ENCODE peak calls at places on chromosomes 3 and 15, in eight cellular contexts. K is sciatic nerve, A is BJ, Q is ELR, X is A549, I is substantia nigra, L is LoVo, N is T-helper 9 cell. W is an unnamed sample.

GRCh38 chr15:67080118-67080899 is 14.9 kb downstream of the SMAD3 start:
- DNase-seq in K (no peak), A (peak; percentile 81), Q (peak; percentile 63), X (no peak), I (no peak), L (no peak), N (no peak), W (no peak)

GRCh38 chr15:66066439-66066838 is 187.1 kb downstream of the MEGF11 start:
- DNase-seq in K (peak; percentile 22), A (no peak), Q (no peak), X (no peak), I (no peak), L (no peak), N (no peak), W (no peak)

GRCh38 chr3:141367038-141367730 is 1.1 kb upstream of the ZBTB38 start:
- DNase-seq in K (no peak), A (peak; percentile 99), Q (peak; percentile 100), X (peak; percentile 85), I (no peak), L (peak; percentile 62), N (no peak), W (no peak)

GRCh38 chr3:105119801-105120340 is 246.8 kb upstream of the ALCAM start:
- DNase-seq in K (no peak), A (no peak), Q (peak; percentile 73), X (no peak), I (no peak), L (no peak), N (no peak), W (no peak)

GRCh38 chr15:35693286-35693685 is 147.3 kb upstream of the DPH6 start:
- DNase-seq in K (no peak), A (no peak), Q (no peak), X (no peak), I (no peak), L (no peak), N (no peak), W (no peak)

GRCh38 chr3:56980798-56981390 is 79.6 kb upstream of the SPATA12 start:
- DNase-seq in K (no peak), A (peak; percentile 90), Q (peak; percentile 96), X (peak; percentile 72), I (no peak), L (peak; percentile 25), N (no peak), W (peak; percentile 73)

GRCh38 chr3:194671511-194671899 is 486 bp downstream of the LSG1 start:
- DNase-seq in K (no peak), A (no peak), Q (peak; percentile 68), X (peak; percentile 42), I (no peak), L (peak; percentile 54), N (no peak), W (peak; percentile 39)

GRCh38 chr3:69201658-69202057 is 79.3 kb upstream of the LMOD3 start:
- DNase-seq in K (no peak), A (no peak), Q (no peak), X (no peak), I (no peak), L (no peak), N (no peak), W (no peak)

GRCh38 chr3:25448750-25449684 is 21.0 kb downstream of the RARB start:
- DNase-seq in K (peak; percentile 91), A (no peak), Q (peak; percentile 22), X (peak; percentile 60), I (peak; percentile 8), L (peak; percentile 32), N (no peak), W (no peak)

GRCh38 chr3:160598865-160599264 is 33.5 kb upstream of the KPNA4 start:
- DNase-seq in K (no peak), A (no peak), Q (no peak), X (no peak), I (no peak), L (no peak), N (no peak), W (no peak)

GRCh38 chr3:55402886-55403605 is 84.1 kb downstream of the WNT5A start:
- DNase-seq in K (no peak), A (no peak), Q (peak; percentile 35), X (peak; percentile 17), I (no peak), L (no peak), N (no peak), W (no peak)

GRCh38 chr3:42670670-42671069 is 14.7 kb upstream of the KLHL40 start:
- DNase-seq in K (no peak), A (no peak), Q (no peak), X (no peak), I (no peak), L (no peak), N (no peak), W (peak; percentile 21)

GRCh38 chr15:66323312-66323928 is 30.1 kb downstream of the DIS3L start:
- DNase-seq in K (no peak), A (no peak), Q (no peak), X (no peak), I (no peak), L (no peak), N (no peak), W (no peak)

GRCh38 chr3:184765730-184766074 is 46.3 kb upstream of the VPS8 start:
- DNase-seq in K (no peak), A (no peak), Q (no peak), X (no peak), I (no peak), L (peak; percentile 73), N (no peak), W (no peak)

GRCh38 chr3:113606539-113607218 is 74.3 kb downstream of the SIDT1 start:
- DNase-seq in K (no peak), A (no peak), Q (no peak), X (no peak), I (no peak), L (no peak), N (no peak), W (no peak)

GRCh38 chr3:69385723-69386483 is at the start of gene FRMD4B:
- DNase-seq in K (peak; percentile 86), A (no peak), Q (peak; percentile 21), X (peak; percentile 21), I (peak; percentile 82), L (peak; percentile 2), N (no peak), W (peak; percentile 59)

GRCh38 chr3:117955196-117955595 is 1079.5 kb downstream of the IGSF11 start:
- DNase-seq in K (no peak), A (peak; percentile 1), Q (no peak), X (no peak), I (no peak), L (no peak), N (no peak), W (no peak)

GRCh38 chr15:78685157-78685830 is 44.3 kb upstream of the CHRNB4 start:
- DNase-seq in K (peak; percentile 41), A (no peak), Q (no peak), X (no peak), I (no peak), L (no peak), N (no peak), W (no peak)

GRCh38 chr3:61650276-61650675 is 88.9 kb downstream of the PTPRG start:
- DNase-seq in K (peak; percentile 84), A (peak; percentile 90), Q (peak; percentile 70), X (no peak), I (no peak), L (peak; percentile 68), N (no peak), W (no peak)

GRCh38 chr3:14222900-14223594 is 44.4 kb downstream of the LSM3 start:
- DNase-seq in K (no peak), A (no peak), Q (no peak), X (no peak), I (no peak), L (no peak), N (no peak), W (no peak)

GRCh38 chr15:64092075-64092820 is 1.4 kb downstream of the CIAO2A start:
- DNase-seq in K (no peak), A (no peak), Q (peak; percentile 31), X (peak; percentile 44), I (no peak), L (no peak), N (no peak), W (no peak)

GRCh38 chr3:49554639-49555265 is 475 bp downstream of the BSN start:
- DNase-seq in K (peak; percentile 75), A (no peak), Q (no peak), X (no peak), I (no peak), L (no peak), N (peak; percentile 51), W (peak; percentile 85)

GRCh38 chr3:37590328-37591079 is 271.2 kb upstream of the CTDSPL start:
- DNase-seq in K (no peak), A (no peak), Q (no peak), X (no peak), I (no peak), L (peak; percentile 38), N (no peak), W (no peak)

GRCh38 chr15:94524565-94524964 is 293.2 kb downstream of the MCTP2 start:
- DNase-seq in K (no peak), A (no peak), Q (no peak), X (no peak), I (no peak), L (peak; percentile 79), N (no peak), W (peak; percentile 10)

GRCh38 chr15:42057744-42058646 is 36.4 kb downstream of the PLA2G4D start:
- DNase-seq in K (no peak), A (no peak), Q (no peak), X (no peak), I (no peak), L (peak; percentile 51), N (no peak), W (no peak)

GRCh38 chr3:58670506-58671125 is 4.0 kb upstream of the FAM3D start:
- DNase-seq in K (no peak), A (no peak), Q (no peak), X (no peak), I (no peak), L (no peak), N (no peak), W (no peak)

GRCh38 chr3:98750520-98750919 is 12.6 kb upstream of the ST3GAL6 start:
- DNase-seq in K (no peak), A (no peak), Q (peak; percentile 15), X (peak; percentile 14), I (no peak), L (no peak), N (no peak), W (no peak)

GRCh38 chr3:128473737-128474136 is 7.0 kb upstream of the DNAJB8 start:
- DNase-seq in K (no peak), A (no peak), Q (no peak), X (no peak), I (no peak), L (no peak), N (no peak), W (no peak)

GRCh38 chr15:22918056-22918455 is 62.1 kb downstream of the CYFIP1 start:
- DNase-seq in K (no peak), A (no peak), Q (peak; percentile 75), X (peak; percentile 37), I (no peak), L (no peak), N (no peak), W (no peak)

GRCh38 chr3:169628567-169628966 is 34.9 kb downstream of the MECOM start:
- DNase-seq in K (no peak), A (no peak), Q (no peak), X (no peak), I (no peak), L (no peak), N (no peak), W (no peak)

GRCh38 chr3:69442771-69443197 is 56.9 kb upstream of the FRMD4B start:
- DNase-seq in K (no peak), A (no peak), Q (no peak), X (no peak), I (no peak), L (no peak), N (no peak), W (no peak)

GRCh38 chr15:58454950-58455401 is 23.2 kb downstream of the LIPC start:
- DNase-seq in K (no peak), A (no peak), Q (no peak), X (no peak), I (no peak), L (no peak), N (no peak), W (no peak)

GRCh38 chr15:42184736-42185135 is 23.4 kb downstream of the VPS39 start:
- DNase-seq in K (no peak), A (no peak), Q (no peak), X (no peak), I (no peak), L (no peak), N (no peak), W (no peak)